ENCODE peak calls at places on chromosome 12, in four cellular contexts. K is mesothelial cell of epicardium, Q is right lobe of liver, O is GM12864. M is an unnamed sample.

GRCh38 chr12:59677857-59678256 is 82.0 kb downstream of the SLC16A7 start:
- DNase-seq in K (no peak), Q (peak), O (no peak), M (no peak)

GRCh38 chr12:112153900-112154234 is 28.5 kb downstream of the TRAFD1 start:
- DNase-seq in K (no peak), Q (no peak), O (no peak), M (no peak)

GRCh38 chr12:66379613-66380012 is 77.3 kb downstream of the HELB start:
- DNase-seq in K (no peak), Q (no peak), O (peak), M (no peak)

GRCh38 chr12:95529693-95530225 is 21.5 kb downstream of the USP44 start:
- DNase-seq in K (no peak), Q (no peak), O (no peak), M (no peak)

GRCh38 chr12:5904441-5904840 is 40.6 kb downstream of the ANO2 start:
- DNase-seq in K (no peak), Q (no peak), O (no peak), M (no peak)

GRCh38 chr12:75738486-75738885 is 227.1 kb upstream of the KRR1 start:
- DNase-seq in K (no peak), Q (no peak), O (peak), M (peak)

GRCh38 chr12:64059685-64060084 is 162.4 kb downstream of the KICS2 start:
- DNase-seq in K (no peak), Q (no peak), O (no peak), M (no peak)

GRCh38 chr12:105487961-105488360 is 157.5 kb downstream of the C12orf75 start:
- DNase-seq in K (no peak), Q (no peak), O (no peak), M (no peak)

GRCh38 chr12:121789800-121790748 is 3.4 kb downstream of the RHOF start:
- DNase-seq in K (no peak), Q (peak), O (peak), M (peak)

DNA sequence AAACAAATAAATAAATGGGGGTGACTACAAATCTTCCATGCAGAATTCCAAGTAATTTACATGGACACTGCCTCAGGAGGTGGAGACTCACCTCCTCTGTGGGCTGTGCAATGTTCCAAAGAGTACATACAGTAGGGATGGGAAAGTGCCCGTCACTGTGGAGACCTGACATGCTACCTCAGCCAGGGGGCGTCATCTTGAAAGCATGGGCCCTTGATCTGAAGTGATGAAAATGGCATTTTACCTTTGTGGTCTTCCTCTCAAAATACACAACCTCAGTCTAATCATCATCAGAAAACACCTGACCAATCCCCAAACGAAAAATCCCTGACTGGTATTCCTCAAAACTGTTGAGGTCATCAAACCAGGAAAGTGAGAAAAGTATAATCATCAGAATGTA is 48.4 kb downstream of the ANAPC7 start:
- DNase-seq in K (no peak), Q (no peak), O (no peak), M (peak)
- TF ChIP-seq CTCF in K (peak), Q (peak), O (peak), M (peak)

GRCh38 chr12:14366211-14366762 is 805 bp downstream of the ATF7IP start:
- DNase-seq in K (no peak), Q (no peak), O (no peak), M (no peak)
- TF ChIP-seq CTCF in K (no peak), Q (peak), O (peak), M (peak)

DNA sequence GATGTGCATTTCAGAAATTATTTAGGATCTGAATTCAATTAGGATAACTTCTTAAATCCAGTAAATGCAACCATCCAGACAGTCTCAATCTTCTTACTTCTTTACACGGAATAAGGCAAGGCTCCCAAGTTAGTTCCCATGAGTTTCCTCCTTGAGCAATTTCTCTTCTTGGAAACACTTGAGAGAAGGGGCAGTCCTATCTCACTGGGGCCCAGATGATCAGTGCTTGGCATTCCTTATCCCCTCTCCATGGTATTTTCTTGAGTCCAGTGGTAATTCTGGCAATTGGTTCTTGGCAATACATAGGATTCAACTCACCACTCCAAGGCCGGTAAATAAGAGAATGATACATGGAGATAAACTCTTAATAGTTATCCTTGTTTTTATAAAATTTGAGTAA is 87.1 kb upstream of the PTHLH start:
- DNase-seq in K (no peak), Q (no peak), O (no peak), M (no peak)
- TF ChIP-seq CTCF in K (no peak), Q (no peak), O (no peak), M (no peak)

DNA sequence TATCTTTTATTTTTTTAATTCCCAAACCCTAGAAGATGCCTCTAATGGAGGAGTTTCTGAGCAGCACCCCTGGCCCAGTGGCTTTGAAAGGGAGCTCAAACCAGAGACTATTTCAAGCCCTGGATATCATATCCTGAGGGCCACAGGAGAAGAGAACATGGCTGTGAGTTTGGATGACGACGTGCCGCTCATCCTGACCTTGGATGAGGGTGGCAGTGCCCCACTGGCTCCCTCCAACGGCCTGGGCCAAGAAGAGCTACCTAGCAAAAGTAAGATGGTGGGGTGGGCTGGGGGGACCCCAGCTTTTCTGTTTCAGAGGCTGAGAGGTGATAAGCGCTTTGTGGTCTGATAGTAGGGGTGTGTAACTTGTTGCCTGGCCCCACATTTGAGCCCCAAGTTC is 5.4 kb downstream of the TPCN1 start:
- DNase-seq in K (no peak), Q (no peak), O (no peak), M (no peak)
- TF ChIP-seq CTCF in K (no peak), Q (no peak), O (no peak), M (no peak)

GRCh38 chr12:115930336-115930735 is 347.2 kb downstream of the MED13L start:
- DNase-seq in K (no peak), Q (no peak), O (no peak), M (no peak)
- TF ChIP-seq CTCF in K (no peak), Q (no peak), O (no peak), M (no peak)

GRCh38 chr12:24955389-24955788 is 6.5 kb upstream of the BCAT1 start:
- DNase-seq in K (no peak), Q (no peak), O (no peak), M (no peak)

GRCh38 chr12:24954261-24954660 is 5.4 kb upstream of the BCAT1 start:
- DNase-seq in K (no peak), Q (no peak), O (no peak), M (no peak)

GRCh38 chr12:24950231-24950834 is 1.4 kb upstream of the BCAT1 start:
- DNase-seq in K (no peak), Q (no peak), O (peak), M (peak)

GRCh38 chr12:24948816-24949722 is at the start of gene BCAT1:
- DNase-seq in K (peak), Q (peak), O (no peak), M (peak)

DNA sequence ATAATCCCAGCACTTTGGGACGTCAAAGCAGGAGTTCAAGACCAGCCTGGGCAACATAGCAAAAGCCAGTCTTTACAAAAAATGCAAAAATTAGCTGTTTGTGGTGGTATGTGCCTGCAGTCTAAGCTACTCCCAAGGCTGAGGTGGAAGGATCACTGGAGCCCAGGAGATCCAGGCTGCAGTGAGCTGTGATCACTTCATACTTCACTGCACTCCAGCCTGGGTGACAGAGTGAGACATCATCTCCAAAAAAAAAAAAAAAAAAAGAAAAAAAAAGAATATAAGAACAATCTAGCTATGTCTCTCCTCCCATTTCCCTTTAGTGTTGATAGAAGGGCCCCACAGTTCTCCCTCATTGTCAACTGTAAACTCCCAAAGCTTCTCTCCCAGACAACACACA is 3.5 kb upstream of the BCAT1 start:
- DNase-seq in K (no peak), Q (no peak), O (no peak), M (no peak)
- TF ChIP-seq CTCF in K (no peak), Q (no peak), O (no peak), M (no peak)

DNA sequence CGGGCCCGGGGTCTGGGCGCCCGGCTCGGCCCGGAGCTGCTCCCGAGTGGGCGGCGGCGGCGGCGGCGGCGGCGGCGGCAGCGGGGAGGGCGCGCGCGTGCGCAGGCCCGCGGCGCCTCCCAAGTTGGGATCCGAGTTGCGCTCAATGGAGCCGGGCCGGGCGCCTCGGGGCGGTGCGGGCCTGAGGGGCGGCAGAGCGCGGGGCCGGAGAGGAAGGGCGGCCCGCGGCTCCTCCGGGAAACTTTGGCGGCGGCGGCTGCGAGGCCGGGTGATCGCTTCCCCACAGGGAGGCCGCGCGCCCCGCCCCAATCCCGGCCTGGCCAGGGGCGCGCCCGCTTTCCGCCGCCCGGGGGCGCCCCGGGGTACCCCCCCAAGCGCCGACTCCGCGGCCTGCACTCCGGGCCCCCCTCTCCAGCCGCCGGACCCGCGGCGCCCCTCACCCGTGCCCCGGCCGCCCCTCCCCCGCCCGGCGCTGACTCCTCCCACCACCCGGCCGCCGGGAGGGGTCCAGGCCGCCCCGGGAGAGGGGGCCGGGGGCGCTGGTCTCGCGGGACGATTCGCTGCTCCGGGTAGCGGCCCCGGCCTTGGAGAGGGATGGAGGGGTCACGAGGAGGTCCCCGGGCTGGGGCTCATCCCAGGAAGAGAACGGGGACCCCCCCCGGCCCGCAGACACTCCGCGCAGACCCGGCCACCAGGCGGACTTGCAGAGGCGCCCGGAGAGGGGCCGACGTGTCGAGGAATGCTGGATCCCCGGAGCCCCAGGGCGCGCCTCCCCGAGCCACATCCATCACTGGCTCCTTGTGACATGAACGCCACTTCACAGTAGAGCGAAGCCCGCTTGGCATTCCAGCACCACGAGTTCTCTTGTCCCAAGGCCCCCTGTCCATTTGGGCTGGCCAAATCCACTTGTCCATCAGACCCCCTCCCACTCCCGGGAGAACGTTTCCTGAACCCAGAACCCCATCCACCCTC is at the start of gene RILPL1:
- DNase-seq in K (peak), Q (peak), O (no peak), M (peak)
- TF ChIP-seq CTCF in K (peak), Q (peak), O (peak), M (peak)

M was measured in GM10248.